ENCODE peak calls at places on chromosomes 13 and 19, in ten cellular contexts. T, I, P, Q, W, F, H, U, G and D are unnamed samples.

GRCh38 chr13:114130131-114130707 is 2.2 kb downstream of the RASA3 start:
- DNase-seq in U (no peak), I (no peak), H (no peak), F (no peak), G (no peak), W (no peak), Q (no peak), T (peak; percentile 30), P (no peak), D (no peak)

GRCh38 chr13:43379738-43380137 is 356.4 kb downstream of the DNAJC15 start:
- DNase-seq in P (no peak), F (no peak), T (no peak), H (no peak), Q (no peak), U (no peak), W (no peak), G (no peak), I (no peak), D (no peak)

GRCh38 chr13:109145631-109146030 is 516.2 kb downstream of the MYO16 start:
- DNase-seq in U (no peak), F (no peak), T (peak; percentile 29), Q (peak; percentile 24), H (no peak), P (peak; percentile 53), G (peak; percentile 84), W (peak; percentile 57), I (peak; percentile 48), D (no peak)

GRCh38 chr13:33797622-33798021 is 20.3 kb upstream of the RFC3 start:
- DNase-seq in G (peak; percentile 48), P (no peak), Q (no peak), W (no peak), I (no peak), U (no peak), H (no peak), F (no peak), T (no peak), D (no peak)

GRCh38 chr19:10061717-10062310 is 24.3 kb upstream of the SHFL start:
- DNase-seq in W (peak; percentile 41), Q (no peak), H (no peak), U (no peak), T (peak; percentile 24), G (no peak), I (no peak), F (no peak), P (peak; percentile 88), D (no peak)

GRCh38 chr13:20065516-20065915 is 95.3 kb downstream of the GJA3 start:
- DNase-seq in I (no peak), F (no peak), U (no peak), G (no peak), W (no peak), P (no peak), H (no peak), Q (no peak), T (no peak), D (no peak)

GRCh38 chr13:33105387-33106005 is 89.3 kb downstream of the KL start:
- DNase-seq in G (no peak), F (no peak), Q (no peak), P (no peak), W (no peak), U (no peak), I (peak; percentile 13), T (no peak), H (no peak), D (no peak)

GRCh38 chr13:73849292-73849691 is 284.9 kb downstream of the KLF12 start:
- DNase-seq in Q (no peak), P (peak; percentile 30), T (peak; percentile 36), I (no peak), G (peak; percentile 58), F (no peak), U (no peak), W (peak; percentile 1), H (peak; percentile 21), D (no peak)

GRCh38 chr19:4536798-4537197 is 1.8 kb upstream of the PLIN5 start:
- DNase-seq in U (no peak), W (no peak), Q (no peak), G (no peak), I (no peak), P (no peak), F (no peak), T (no peak), H (no peak), D (no peak)

GRCh38 chr13:104327217-104327616 is 1261.0 kb upstream of the SLC10A2 start:
- DNase-seq in W (peak; percentile 14), I (no peak), U (no peak), P (no peak), T (no peak), H (no peak), G (no peak), Q (no peak), F (no peak), D (no peak)

GRCh38 chr19:49520705-49521319 is 7.0 kb upstream of the RCN3 start:
- DNase-seq in T (no peak), I (peak; percentile 45), F (no peak), Q (peak; percentile 29), G (peak; percentile 19), U (no peak), W (no peak), P (no peak), H (no peak), D (no peak)

GRCh38 chr19:47176071-47176626 is 45.5 kb downstream of the SAE1 start:
- DNase-seq in H (no peak), P (no peak), G (peak; percentile 88), F (no peak), T (no peak), Q (no peak), I (no peak), U (no peak), W (peak; percentile 20), D (no peak)

GRCh38 chr19:28244966-28245365 is 968.0 kb downstream of the UQCRFS1 start:
- DNase-seq in Q (no peak), I (no peak), H (no peak), F (no peak), T (no peak), U (no peak), W (no peak), G (no peak), P (no peak), D (no peak)

GRCh38 chr19:38693380-38694223 is 46.2 kb downstream of the ACTN4 start:
- DNase-seq in I (peak; percentile 58), T (peak; percentile 47), W (peak; percentile 89), Q (no peak), G (peak; percentile 73), P (peak; percentile 77), F (no peak), U (no peak), H (no peak), D (no peak)

GRCh38 chr13:97385854-97386253 is 48.1 kb upstream of the RAP2A start:
- DNase-seq in G (no peak), F (no peak), W (peak; percentile 38), H (no peak), T (no peak), U (no peak), I (peak; percentile 39), P (no peak), Q (no peak), D (no peak)

GRCh38 chr19:1846517-1847205 is 1.6 kb downstream of the REXO1 start:
- DNase-seq in W (no peak), I (peak; percentile 65), U (no peak), H (no peak), T (no peak), G (no peak), F (no peak), P (no peak), Q (no peak), D (no peak)

GRCh38 chr19:6033744-6034264 is 55.9 kb upstream of the RANBP3 start:
- DNase-seq in H (no peak), W (no peak), Q (no peak), G (no peak), F (no peak), T (no peak), P (no peak), I (no peak), U (no peak), D (no peak)

GRCh38 chr13:90839061-90839460 is 508.4 kb upstream of the MIR17HG start:
- DNase-seq in T (no peak), F (no peak), H (no peak), W (peak; percentile 36), P (no peak), U (no peak), G (no peak), Q (no peak), I (no peak), D (no peak)

GRCh38 chr13:50400930-50401553 is 385.8 kb downstream of the KCNRG start:
- DNase-seq in U (peak; percentile 15), I (peak; percentile 72), H (no peak), G (peak; percentile 94), W (peak; percentile 48), Q (peak; percentile 56), F (no peak), P (no peak), T (no peak), D (no peak)

GRCh38 chr13:94579063-94579462 is 16.9 kb downstream of the TGDS start:
- DNase-seq in U (no peak), T (no peak), H (no peak), I (no peak), Q (no peak), W (no peak), F (no peak), G (no peak), P (no peak), D (no peak)

GRCh38 chr19:3186377-3186688 is 603 bp downstream of the NCLN start:
- DNase-seq in W (no peak), F (no peak), H (no peak), G (peak; percentile 14), Q (no peak), P (no peak), I (no peak), T (peak; percentile 47), U (no peak), D (no peak)

GRCh38 chr19:1027020-1027952 is 878 bp downstream of the CNN2 start:
- DNase-seq in U (no peak), W (no peak), F (no peak), T (peak; percentile 59), G (no peak), Q (no peak), I (no peak), H (no peak), P (no peak), D (peak; percentile 43)

GRCh38 chr19:51122112-51122981 is 2.4 kb upstream of the SIGLEC9 start:
- DNase-seq in U (no peak), G (peak; percentile 37), H (no peak), F (no peak), T (no peak), P (no peak), W (no peak), Q (no peak), I (no peak), D (no peak)

GRCh38 chr13:28583661-28584091 is 75.3 kb upstream of the POMP start:
- DNase-seq in U (no peak), Q (no peak), I (no peak), H (no peak), P (no peak), W (no peak), G (peak; percentile 14), T (no peak), F (no peak), D (no peak)

GRCh38 chr13:43058318-43058674 is 34.9 kb downstream of the DNAJC15 start:
- DNase-seq in Q (no peak), P (peak; percentile 10), T (peak; percentile 22), F (no peak), H (no peak), W (peak; percentile 83), U (no peak), G (peak; percentile 82), I (no peak), D (no peak)

GRCh38 chr13:72489751-72490150 is 237.7 kb downstream of the MZT1 start:
- DNase-seq in F (no peak), H (no peak), U (no peak), T (no peak), I (no peak), G (no peak), W (no peak), Q (no peak), P (no peak), D (no peak)

GRCh38 chr13:28002886-28003698 is 14.6 kb upstream of the URAD start:
- DNase-seq in W (no peak), T (no peak), I (no peak), F (no peak), P (no peak), Q (no peak), H (no peak), U (no peak), G (no peak), D (no peak)